ENCODE peak calls at places on chromosomes 11 and 22, in six cellular contexts. A is HepG2, D is GM12892, H is GM12878, S is H1, W is K562. X is an unnamed sample.

GRCh38 chr11:17988465-17988864 is 24.4 kb downstream of the SERGEF start:
- DNase-seq in A (no peak), D (no peak), H (no peak), S (no peak), W (no peak), X (no peak)

GRCh38 chr11:125662689-125663088 is 18.0 kb downstream of the ACRV1 start:
- DNase-seq in A (no peak), D (no peak), H (no peak), S (no peak), W (no peak), X (no peak)

GRCh38 chr11:132245558-132246385 is 875.4 kb downstream of the NTM start:
- DNase-seq in A (no peak), D (no peak), H (no peak), S (no peak), W (no peak), X (no peak)

GRCh38 chr22:27348634-27349033 is 452.9 kb downstream of the MN1 start:
- DNase-seq in A (no peak), D (no peak), H (no peak), S (no peak), W (no peak), X (no peak)

GRCh38 chr11:128448981-128449713 is 138.2 kb downstream of the ETS1 start:
- DNase-seq in A (no peak), D (no peak), H (no peak), S (no peak), W (no peak), X (no peak)

GRCh38 chr11:1869427-1870325 is 16.8 kb downstream of the LSP1 start:
- DNase-seq in A (peak; percentile 20), D (no peak), H (no peak), S (no peak), W (peak; percentile 45), X (no peak)

GRCh38 chr22:36177160-36177559 is 16.6 kb upstream of the APOL3 start:
- DNase-seq in A (no peak), D (no peak), H (no peak), S (no peak), W (no peak), X (no peak)

GRCh38 chr22:44623771-44624510 is 78.1 kb upstream of the PRR5 start:
- DNase-seq in A (no peak), D (no peak), H (no peak), S (no peak), W (peak; percentile 25), X (no peak)

GRCh38 chr11:100356035-100356434 is 331.1 kb upstream of the ARHGAP42 start:
- DNase-seq in A (no peak), D (no peak), H (no peak), S (no peak), W (no peak), X (no peak)

GRCh38 chr11:93370260-93370659 is 39.7 kb downstream of the DEUP1 start:
- DNase-seq in A (no peak), D (no peak), H (no peak), S (no peak), W (no peak), X (no peak)

GRCh38 chr11:45815747-45816146 is 10.8 kb downstream of the SLC35C1 start:
- DNase-seq in A (no peak), D (no peak), H (no peak), S (no peak), W (peak; percentile 38), X (no peak)

GRCh38 chr11:134623711-134624110 is 211.7 kb upstream of the B3GAT1 start:
- DNase-seq in A (no peak), D (no peak), H (no peak), S (no peak), W (no peak), X (no peak)

GRCh38 chr11:61041755-61042518 is 60.4 kb upstream of the CD5 start:
- DNase-seq in A (no peak), D (peak; percentile 80), H (no peak), S (peak; percentile 21), W (no peak), X (peak; percentile 73)

GRCh38 chr11:2885017-2885675 is 429 bp downstream of the CDKN1C start:
- DNase-seq in A (no peak), D (no peak), H (no peak), S (no peak), W (peak; percentile 85), X (no peak)

GRCh38 chr11:95853138-95853537 is 62.8 kb downstream of the CEP57 start:
- DNase-seq in A (no peak), D (no peak), H (no peak), S (no peak), W (no peak), X (no peak)

GRCh38 chr11:117841582-117842031 is 17.1 kb upstream of the FXYD2 start:
- DNase-seq in A (no peak), D (no peak), H (no peak), S (no peak), W (no peak), X (no peak)

DNA sequence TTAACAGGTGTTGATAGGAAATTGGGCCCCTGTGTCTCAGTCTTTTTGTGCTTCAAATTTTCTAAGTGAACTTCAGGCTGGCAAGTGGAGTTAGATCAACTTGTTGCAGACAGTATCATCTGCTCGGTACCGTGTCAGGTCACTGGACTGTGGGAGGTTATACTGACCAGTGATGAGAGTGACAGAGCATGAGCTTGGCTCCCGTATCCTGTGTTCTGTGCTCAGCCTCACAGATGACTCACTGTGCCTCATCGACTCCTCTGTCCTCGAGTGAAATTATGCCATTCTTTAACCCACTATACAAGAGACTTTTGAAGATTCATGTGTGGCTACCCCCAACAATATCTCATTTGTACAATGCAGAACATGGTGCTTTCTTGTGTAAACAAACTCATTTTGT is 7.9 kb downstream of the GRAP2 start:
- DNase-seq in A (no peak), D (no peak), H (no peak), S (no peak), W (peak; percentile 38), X (no peak)
- TF ChIP-seq TAF1 in A (no peak), D (no peak), H (no peak), S (no peak), W (no peak), X (no peak)

DNA sequence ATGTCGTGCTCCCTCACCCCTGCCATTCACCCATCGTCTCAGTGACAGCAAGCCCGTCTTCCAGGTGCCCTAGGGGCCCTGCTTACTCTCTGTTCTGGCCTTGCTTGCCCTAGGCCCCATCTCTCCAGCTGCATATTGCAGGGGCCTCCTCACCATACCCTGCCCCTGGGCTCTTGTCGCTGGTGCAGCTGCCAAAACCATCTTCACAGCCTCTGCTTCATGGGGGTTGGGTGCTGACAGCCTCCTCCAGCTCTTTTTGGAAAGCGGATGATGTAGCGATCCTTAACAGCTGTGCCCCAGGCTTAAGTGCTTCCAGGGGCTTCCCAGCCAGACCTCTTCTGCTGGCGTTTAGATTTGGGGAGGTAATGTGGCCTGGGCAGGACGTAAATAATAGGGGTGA is 61.3 kb upstream of the SUSD2 start:
- DNase-seq in A (no peak), D (no peak), H (no peak), S (no peak), W (no peak), X (no peak)
- TF ChIP-seq POLR2A in A (no peak), D (no peak), H (no peak), S (no peak), W (no peak), X (no peak)

GRCh38 chr11:59660621-59661020 is 8.2 kb downstream of the PATL1 start:
- DNase-seq in A (no peak), D (no peak), H (no peak), S (no peak), W (no peak), X (no peak)
- TF ChIP-seq POLR2AphosphoS5 in A (no peak), D (no peak), H (no peak), S (no peak), W (no peak), X (no peak)

GRCh38 chr11:71307811-71308645 is 55.7 kb upstream of the SHANK2 start:
- DNase-seq in A (no peak), D (no peak), H (no peak), S (no peak), W (no peak), X (no peak)

GRCh38 chr11:71304045-71304444 is 51.7 kb upstream of the SHANK2 start:
- DNase-seq in A (no peak), D (no peak), H (no peak), S (no peak), W (no peak), X (no peak)

GRCh38 chr11:71304491-71304890 is 52.1 kb upstream of the SHANK2 start:
- DNase-seq in A (no peak), D (no peak), H (no peak), S (no peak), W (no peak), X (no peak)

GRCh38 chr11:71305041-71305440 is 52.7 kb upstream of the SHANK2 start:
- DNase-seq in A (no peak), D (no peak), H (no peak), S (no peak), W (no peak), X (no peak)

DNA sequence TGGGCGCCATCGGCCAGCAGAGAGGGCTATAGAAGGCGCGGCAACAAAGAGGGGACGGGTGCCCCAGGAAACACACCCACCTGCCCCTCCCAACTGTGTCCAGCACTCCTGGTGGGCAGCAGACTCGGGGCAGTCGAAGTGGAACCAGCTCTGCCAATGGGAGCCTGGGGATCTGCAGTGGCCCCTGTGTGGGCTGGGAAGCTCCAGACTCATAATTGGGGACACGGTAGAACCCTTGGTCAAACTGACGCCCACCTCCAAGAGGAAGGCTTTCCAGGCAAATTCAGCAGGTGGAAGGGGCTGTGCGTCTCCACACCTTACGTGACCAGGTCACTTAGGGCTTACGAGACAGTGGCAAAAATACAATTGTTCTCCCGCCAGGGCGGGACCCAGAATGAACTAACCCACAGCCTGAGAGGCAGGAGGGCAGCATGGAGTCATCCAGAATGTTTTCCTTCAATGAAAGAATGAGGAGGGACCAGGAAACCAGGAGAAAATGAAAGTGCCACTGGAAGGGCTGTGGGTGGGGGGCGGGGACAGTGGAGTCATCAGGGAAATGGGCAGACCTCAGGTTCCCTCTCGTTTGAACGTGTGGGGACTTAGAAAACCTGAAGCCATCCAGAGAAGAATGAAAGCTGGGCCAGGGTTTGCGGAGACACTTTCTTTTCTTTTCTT is 53.2 kb upstream of the SHANK2 start:
- DNase-seq in A (no peak), D (no peak), H (no peak), S (no peak), W (no peak), X (no peak)
- TF ChIP-seq TAF1 in A (no peak), D (no peak), H (no peak), S (no peak), W (no peak), X (no peak)

DNA sequence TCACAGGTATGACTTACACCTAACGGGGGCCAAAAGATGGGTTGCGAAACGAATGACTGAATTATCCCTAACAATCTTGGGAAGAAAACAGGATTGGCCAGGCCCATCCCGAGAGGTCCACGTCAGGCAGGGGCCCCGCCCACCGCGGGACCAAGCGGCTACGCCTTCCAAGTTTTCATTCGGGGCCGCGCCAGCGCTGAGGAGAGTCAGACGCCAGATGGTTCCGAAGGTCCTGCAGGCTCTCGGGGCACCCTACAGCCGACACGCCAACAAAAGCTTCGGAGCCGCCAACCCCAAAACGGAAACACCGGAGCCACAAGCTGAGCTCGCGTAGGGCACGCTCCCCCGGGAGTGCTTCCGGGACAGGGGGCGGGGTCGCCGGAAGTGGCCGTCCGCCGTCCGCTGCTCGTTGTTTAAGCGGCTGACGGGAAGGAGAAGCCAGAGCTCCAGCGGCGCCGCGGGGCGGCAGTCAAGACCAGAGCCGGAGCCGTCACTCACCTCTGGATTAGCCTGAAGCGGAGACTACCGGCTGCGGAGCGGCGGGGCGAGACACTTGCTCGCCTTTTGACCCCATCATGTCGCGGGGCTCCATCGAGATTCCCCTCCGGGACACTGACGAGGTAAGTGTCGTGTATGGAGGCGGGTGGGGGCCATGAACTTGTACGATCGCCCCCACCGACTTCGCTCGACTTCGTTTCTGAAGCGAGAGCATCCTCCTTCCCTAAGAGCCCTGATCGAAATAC is at the start of gene CTR9:
- DNase-seq in A (peak; percentile 87), D (peak; percentile 69), H (peak; percentile 68), S (peak; percentile 77), W (peak; percentile 87), X (peak; percentile 66)
- TF ChIP-seq POLR2A in A (peak; percentile 93), D (peak; percentile 97), H (peak; percentile 99), S (peak; percentile 32), W (peak; percentile 93), X (peak; percentile 94)

GRCh38 chr22:20839837-20840645 is 18.6 kb downstream of the PI4KA start:
- DNase-seq in A (no peak), D (no peak), H (no peak), S (no peak), W (peak; percentile 32), X (no peak)
- TF ChIP-seq POLR2AphosphoS5 in A (no peak), D (no peak), H (no peak), S (no peak), W (no peak), X (no peak)

X was measured in GM12891.